ENCODE peak calls at places on chromosomes 13 and 19, in nine cellular contexts. N is HCT116; E is B cell; R is caudate nucleus; W is stimulated activated CD8-positive, alpha-beta memory T cell treated with anti-CD3 and anti-CD28 coated beads, Interleukin-2, amount 100 ng/mL, for 48 hours; U is cardiac muscle cell; C is LoVo; X is C1 segment of cervical spinal cord; J is IMR-90. G is an unnamed sample.

GRCh38 chr13:37194428-37194861 is 89.0 kb upstream of the CSNK1A1L start:
- DNase-seq in N (no peak), E (no peak), R (no peak), W (no peak), U (peak; percentile 35), C (no peak), X (no peak), J (peak; percentile 82), G (peak; percentile 61)

GRCh38 chr13:102846261-102847015 is 606 bp downstream of the ERCC5 start:
- DNase-seq in N (peak; percentile 8), E (peak; percentile 66), R (peak; percentile 76), W (no peak), U (peak; percentile 49), C (peak; percentile 47), X (peak; percentile 71), J (peak; percentile 30), G (peak; percentile 52)

GRCh38 chr19:9565900-9566705 is 18.2 kb downstream of the ZNF121 start:
- DNase-seq in N (no peak), E (no peak), R (no peak), W (no peak), U (peak; percentile 14), C (no peak), X (no peak), J (peak; percentile 7), G (peak; percentile 14)

GRCh38 chr13:77918391-77919261 is at the start of gene EDNRB:
- DNase-seq in N (no peak), E (no peak), R (peak; percentile 14), W (no peak), U (peak; percentile 52), C (no peak), X (peak; percentile 67), J (peak; percentile 17), G (peak; percentile 68)

GRCh38 chr19:21396893-21397572 is at the start of gene ZNF493:
- DNase-seq in N (peak; percentile 69), E (peak; percentile 92), R (peak; percentile 96), W (peak; percentile 82), U (peak; percentile 97), C (peak; percentile 56), X (peak; percentile 89), J (peak; percentile 92), G (peak; percentile 96)

GRCh38 chr19:8393871-8394250 is 3.7 kb downstream of the RAB11B start:
- DNase-seq in N (no peak), E (no peak), R (peak; percentile 81), W (no peak), U (no peak), C (no peak), X (peak; percentile 82), J (no peak), G (no peak)

GRCh38 chr19:19185853-19186728 is 5.9 kb downstream of the BORCS8 start:
- DNase-seq in N (peak; percentile 50), E (no peak), R (peak; percentile 6), W (peak; percentile 30), U (peak; percentile 56), C (peak; percentile 20), X (no peak), J (peak; percentile 31), G (peak; percentile 77)

GRCh38 chr13:60620611-60621395 is 223.8 kb downstream of the TDRD3 start:
- DNase-seq in N (no peak), E (no peak), R (no peak), W (no peak), U (no peak), C (no peak), X (no peak), J (no peak), G (no peak)

G was measured in dermis blood vessel endothelial cell.